ENCODE peak calls at places on chromosomes 11 and 22, in five cellular contexts. One of them, this sample, is unnamed.

GRCh38 chr11:35267504-35267903 is 128.5 kb downstream of the CD44 start:
- DNase-seq in adrenal gland: no peak
- DNase-seq in stomach: no peak
- DNase-seq in body of pancreas: no peak
- DNase-seq in right lobe of liver: no peak
- DNase-seq in this sample: no peak

GRCh38 chr11:33670250-33671011 is 30.2 kb downstream of the C11orf91 start:
- DNase-seq in adrenal gland: no peak
- DNase-seq in stomach: no peak
- DNase-seq in body of pancreas: no peak
- DNase-seq in right lobe of liver: no peak
- DNase-seq in this sample: no peak

GRCh38 chr11:47408598-47409439 is 429 bp downstream of the SLC39A13 start:
- DNase-seq in adrenal gland: peak
- DNase-seq in stomach: peak
- DNase-seq in body of pancreas: peak
- DNase-seq in right lobe of liver: peak
- DNase-seq in this sample: no peak

GRCh38 chr22:43152001-43152354 is 619 bp downstream of the TSPO start:
- DNase-seq in adrenal gland: no peak
- DNase-seq in stomach: no peak
- DNase-seq in body of pancreas: no peak
- DNase-seq in right lobe of liver: no peak
- DNase-seq in this sample: no peak

GRCh38 chr11:36131719-36132349 is 157.4 kb downstream of the COMMD9 start:
- DNase-seq in adrenal gland: peak
- DNase-seq in stomach: peak
- DNase-seq in body of pancreas: peak
- DNase-seq in right lobe of liver: peak
- DNase-seq in this sample: peak

GRCh38 chr22:43343262-43343988 is at the start of gene SCUBE1:
- DNase-seq in adrenal gland: peak
- DNase-seq in stomach: peak
- DNase-seq in body of pancreas: peak
- DNase-seq in right lobe of liver: peak
- DNase-seq in this sample: peak

GRCh38 chr11:69209936-69210659 is 54.4 kb downstream of the SMIM38 start:
- DNase-seq in adrenal gland: peak
- DNase-seq in stomach: no peak
- DNase-seq in body of pancreas: peak
- DNase-seq in right lobe of liver: no peak
- DNase-seq in this sample: no peak

GRCh38 chr22:39674536-39674935 is 104.0 kb downstream of the CACNA1I start:
- DNase-seq in adrenal gland: no peak
- DNase-seq in stomach: no peak
- DNase-seq in body of pancreas: no peak
- DNase-seq in right lobe of liver: no peak
- DNase-seq in this sample: no peak

GRCh38 chr11:81222491-81222890 is 1511.2 kb downstream of the FAM181B start:
- DNase-seq in adrenal gland: no peak
- DNase-seq in stomach: no peak
- DNase-seq in body of pancreas: no peak
- DNase-seq in right lobe of liver: no peak
- DNase-seq in this sample: no peak

GRCh38 chr22:49645791-49646550 is 181.7 kb downstream of the BRD1 start:
- DNase-seq in adrenal gland: no peak
- DNase-seq in stomach: no peak
- DNase-seq in body of pancreas: no peak
- DNase-seq in right lobe of liver: peak
- DNase-seq in this sample: no peak

GRCh38 chr22:28798810-28799124 is 1.6 kb downstream of the XBP1 start:
- DNase-seq in adrenal gland: peak
- DNase-seq in stomach: no peak
- DNase-seq in body of pancreas: no peak
- DNase-seq in right lobe of liver: no peak
- DNase-seq in this sample: peak

GRCh38 chr22:24305260-24305692 is 34.6 kb downstream of the SPECC1L start:
- DNase-seq in adrenal gland: no peak
- DNase-seq in stomach: no peak
- DNase-seq in body of pancreas: no peak
- DNase-seq in right lobe of liver: no peak
- DNase-seq in this sample: no peak

GRCh38 chr11:44899959-44900358 is 50.7 kb downstream of the TP53I11 start:
- DNase-seq in adrenal gland: peak
- DNase-seq in stomach: no peak
- DNase-seq in body of pancreas: no peak
- DNase-seq in right lobe of liver: no peak
- DNase-seq in this sample: peak

GRCh38 chr11:75508051-75508561 is 17.6 kb downstream of the GDPD5 start:
- DNase-seq in adrenal gland: no peak
- DNase-seq in stomach: no peak
- DNase-seq in body of pancreas: no peak
- DNase-seq in right lobe of liver: no peak
- DNase-seq in this sample: peak

GRCh38 chr11:46210133-46210636 is 67.3 kb upstream of the CREB3L1 start:
- DNase-seq in adrenal gland: peak
- DNase-seq in stomach: no peak
- DNase-seq in body of pancreas: peak
- DNase-seq in right lobe of liver: no peak
- DNase-seq in this sample: peak

GRCh38 chr11:127632971-127633680 is 632.6 kb upstream of the KIRREL3 start:
- DNase-seq in adrenal gland: no peak
- DNase-seq in stomach: no peak
- DNase-seq in body of pancreas: no peak
- DNase-seq in right lobe of liver: no peak
- DNase-seq in this sample: no peak

GRCh38 chr11:69650832-69651344 is 9.9 kb downstream of the CCND1 start:
- DNase-seq in adrenal gland: no peak
- DNase-seq in stomach: no peak
- DNase-seq in body of pancreas: no peak
- DNase-seq in right lobe of liver: no peak
- DNase-seq in this sample: no peak

DNA sequence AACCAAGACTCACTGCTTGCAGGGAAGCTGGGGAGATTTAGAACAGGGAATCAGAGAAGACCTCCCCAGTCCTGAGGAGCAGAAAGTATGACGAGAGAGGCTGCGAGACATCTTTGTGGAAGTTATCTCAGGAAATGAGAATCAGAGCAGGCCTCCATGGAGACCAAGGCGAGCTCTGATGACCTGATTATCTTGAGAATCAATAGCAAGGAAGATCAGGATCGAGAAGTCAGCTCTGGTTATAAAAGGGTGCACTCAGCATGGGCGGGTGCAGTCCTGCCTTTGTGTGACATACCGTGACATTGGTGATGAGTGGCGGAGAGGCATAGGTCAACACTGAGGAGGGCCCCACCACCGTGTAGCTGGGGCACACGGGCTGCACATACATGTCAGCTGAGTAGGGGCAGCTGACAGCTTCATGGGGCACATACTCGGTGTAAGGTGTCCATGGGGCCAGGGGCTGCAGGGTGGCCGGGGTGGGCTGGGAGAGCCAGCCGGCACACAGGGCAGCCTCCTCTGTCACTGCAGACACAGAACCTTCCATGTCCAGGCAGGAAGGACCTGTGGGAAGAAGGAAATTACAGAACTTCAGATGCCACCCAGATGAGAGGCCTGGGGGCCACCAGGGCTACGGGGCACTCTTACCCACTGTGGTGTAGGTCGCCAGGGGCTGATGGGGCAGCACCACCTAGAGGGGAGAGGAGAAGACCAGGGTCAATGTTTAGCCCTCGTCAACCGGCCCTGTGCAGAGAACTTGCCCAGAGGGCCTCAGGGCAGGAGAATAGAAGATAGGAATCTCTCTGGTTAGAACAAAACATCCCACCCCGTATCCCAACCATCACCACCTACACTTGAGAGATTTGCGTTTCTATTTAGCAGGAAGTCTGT is 21.7 kb downstream of the POU2AF1 start:
- DNase-seq in adrenal gland: no peak
- DNase-seq in stomach: no peak
- DNase-seq in body of pancreas: no peak
- DNase-seq in right lobe of liver: no peak
- DNase-seq in this sample: no peak
- TF ChIP-seq POLR2A in adrenal gland: no peak
- TF ChIP-seq POLR2A in stomach: no peak
- TF ChIP-seq POLR2A in body of pancreas: no peak
- TF ChIP-seq POLR2A in right lobe of liver: no peak
- TF ChIP-seq POLR2A in this sample: no peak

DNA sequence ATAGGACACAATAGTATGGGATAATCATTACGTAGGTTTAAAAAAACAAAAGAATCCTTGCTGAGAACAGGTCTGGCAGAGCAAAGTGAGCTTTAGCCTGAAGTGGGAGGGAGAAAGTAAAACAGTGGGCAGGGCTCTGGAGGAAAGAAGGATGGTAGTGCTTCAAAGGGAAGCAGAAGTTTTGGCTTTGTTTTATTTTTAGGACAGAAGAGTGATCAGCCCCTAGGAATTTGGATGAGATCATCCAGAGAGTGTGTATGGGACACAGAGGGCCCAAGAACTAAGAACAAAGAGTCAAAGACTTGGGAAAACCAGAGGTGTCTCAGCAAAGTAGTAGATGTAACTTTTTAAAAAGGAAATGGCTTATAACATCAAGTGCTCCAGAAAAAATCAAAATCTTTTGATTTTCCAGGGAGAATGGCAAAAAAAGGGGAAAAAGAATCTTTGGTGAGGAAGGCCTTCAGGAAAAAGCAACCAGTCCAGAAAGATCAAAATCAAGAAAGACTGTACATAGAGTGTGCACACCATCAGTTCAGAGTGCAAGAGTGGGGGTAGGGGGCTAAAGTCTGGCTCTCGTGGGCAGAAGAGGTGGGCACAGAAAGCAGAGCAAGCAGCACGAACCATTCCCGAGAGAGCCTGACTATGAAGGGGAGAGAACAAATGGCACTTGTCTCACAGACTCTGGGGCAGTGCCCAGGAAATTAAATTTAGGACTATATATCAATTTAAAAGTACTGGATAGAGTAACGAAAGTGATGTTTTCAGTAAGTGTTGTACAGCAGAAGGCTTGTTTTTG is 30.1 kb downstream of the MAPK1 start:
- DNase-seq in adrenal gland: peak
- DNase-seq in stomach: no peak
- DNase-seq in body of pancreas: peak
- DNase-seq in right lobe of liver: no peak
- DNase-seq in this sample: no peak
- TF ChIP-seq POLR2A in adrenal gland: no peak
- TF ChIP-seq POLR2A in stomach: no peak
- TF ChIP-seq POLR2A in body of pancreas: no peak
- TF ChIP-seq POLR2A in right lobe of liver: no peak
- TF ChIP-seq POLR2A in this sample: no peak

DNA sequence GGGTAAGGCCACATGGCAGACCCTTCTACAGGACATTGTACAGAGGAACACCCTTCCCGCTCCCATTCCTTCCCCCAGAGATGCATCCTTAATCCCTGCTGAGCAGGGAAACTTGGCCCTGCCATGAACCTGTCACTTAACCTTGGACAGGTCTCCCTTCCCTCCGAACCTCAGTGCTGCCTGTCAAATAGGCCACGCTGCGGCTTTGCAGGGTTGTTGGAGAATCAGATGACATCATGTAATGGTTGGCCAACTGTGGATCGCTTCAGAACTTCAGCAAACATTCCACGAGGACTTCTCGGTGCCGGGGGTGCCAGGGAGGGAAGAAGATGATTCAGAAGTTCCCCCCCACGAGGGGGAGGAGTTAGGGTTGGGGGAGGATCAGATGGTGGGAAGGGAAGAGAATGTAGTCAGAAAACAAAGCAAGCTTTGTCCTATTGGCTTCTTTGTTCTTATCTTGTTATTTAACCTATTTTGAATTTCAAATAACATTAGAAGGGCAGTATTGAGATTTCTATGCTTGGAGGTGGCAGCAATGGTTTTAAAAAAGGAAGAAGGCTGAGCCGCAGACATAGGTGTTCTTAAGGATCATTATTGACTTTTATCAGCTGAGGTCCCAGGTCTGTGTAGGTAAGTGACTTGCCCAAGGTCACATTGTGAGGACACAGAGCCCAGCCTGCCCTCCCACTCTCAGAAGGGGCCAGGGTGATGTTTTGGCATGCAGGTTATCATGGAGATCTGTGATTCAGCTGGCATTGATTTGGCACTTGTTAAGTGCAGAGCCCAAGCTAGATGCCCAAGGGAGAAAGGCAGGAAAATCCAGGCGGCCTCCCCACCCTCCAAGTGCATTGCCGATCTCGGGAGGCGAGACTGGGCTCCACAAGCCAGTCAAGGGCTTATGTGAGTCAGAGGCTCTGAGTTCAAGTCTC is 3.1 kb downstream of the CDC42EP1 start:
- DNase-seq in adrenal gland: peak
- DNase-seq in stomach: peak
- DNase-seq in body of pancreas: peak
- DNase-seq in right lobe of liver: peak
- DNase-seq in this sample: no peak
- TF ChIP-seq POLR2A in adrenal gland: peak
- TF ChIP-seq POLR2A in stomach: no peak
- TF ChIP-seq POLR2A in body of pancreas: peak
- TF ChIP-seq POLR2A in right lobe of liver: peak
- TF ChIP-seq POLR2A in this sample: no peak

DNA sequence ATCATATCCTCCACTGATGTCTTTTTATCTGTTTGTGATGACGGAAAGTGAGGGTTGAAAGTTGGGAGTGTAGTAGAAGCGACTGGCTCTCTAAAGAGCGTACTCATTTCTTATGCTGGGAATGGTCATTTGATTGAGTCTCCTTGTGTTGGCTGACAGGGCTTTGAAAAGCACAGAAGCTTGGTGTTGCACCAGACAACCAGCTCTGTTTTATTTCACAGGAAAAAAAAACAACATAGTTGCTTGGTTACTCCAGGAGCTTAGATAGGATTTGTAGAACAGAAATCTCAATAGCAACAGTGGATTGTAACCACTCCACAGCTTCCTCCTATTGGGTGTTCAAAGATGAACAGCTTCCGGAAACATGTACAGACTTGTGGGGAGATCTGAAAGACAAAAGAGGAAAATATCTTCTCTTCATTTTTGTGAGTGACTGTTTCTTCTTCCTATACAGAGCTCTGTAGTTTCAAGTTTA is 2.7 kb downstream of the RBM14 start:
- DNase-seq in adrenal gland: no peak
- DNase-seq in stomach: no peak
- DNase-seq in body of pancreas: peak
- DNase-seq in right lobe of liver: no peak
- DNase-seq in this sample: peak
- TF ChIP-seq POLR2A in adrenal gland: no peak
- TF ChIP-seq POLR2A in stomach: no peak
- TF ChIP-seq POLR2A in body of pancreas: no peak
- TF ChIP-seq POLR2A in right lobe of liver: no peak
- TF ChIP-seq POLR2A in this sample: no peak

This sample was measured in erythroblast.